ENCODE peak calls at places on chromosomes 4 and X, in nine cellular contexts. E is tibial nerve, H is esophagus muscularis mucosa, I is ovary, J is lower leg skin, U is gastrocnemius medialis, T is esophagus squamous epithelium, W is A549, Y is heart left ventricle. X is an unnamed sample.

GRCh38 chrX:19514791-19515614 is at the start of gene MAP3K15:
- DNase-seq in I (peak), E (no peak), T (no peak), Y (no peak), H (no peak), W (peak), U (no peak), J (no peak), X (peak)

GRCh38 chr4:112060212-112060611 is 85.0 kb upstream of the FAM241A start:
- DNase-seq in T (no peak), E (no peak), Y (no peak), J (no peak), I (no peak), H (no peak), U (no peak), W (peak), X (no peak)

GRCh38 chrX:10598540-10598939 is 21.8 kb downstream of the MID1 start:
- DNase-seq in E (no peak), Y (no peak), I (no peak), T (no peak), H (no peak), J (no peak), U (no peak), W (no peak), X (no peak)

GRCh38 chr4:93814722-93815121 is 13.8 kb upstream of the ATOH1 start:
- DNase-seq in J (peak), Y (no peak), W (no peak), I (no peak), E (no peak), H (no peak), U (peak), T (no peak), X (no peak)

GRCh38 chr4:56723201-56723605 is 42.1 kb upstream of the HOPX start:
- DNase-seq in H (no peak), E (no peak), T (no peak), I (no peak), Y (no peak), W (no peak), U (no peak), J (no peak), X (no peak)

GRCh38 chrX:15447985-15448639 is 45.0 kb downstream of the PIR start:
- DNase-seq in J (no peak), H (no peak), E (no peak), T (no peak), Y (no peak), I (no peak), U (no peak), W (no peak), X (no peak)

GRCh38 chrX:148382983-148383382 is 117.4 kb upstream of the AFF2 start:
- DNase-seq in I (no peak), W (no peak), Y (no peak), T (no peak), E (no peak), H (no peak), J (no peak), U (no peak), X (no peak)

GRCh38 chr4:8368998-8369397 is 71.5 kb downstream of the ACOX3 start:
- DNase-seq in E (no peak), H (no peak), Y (no peak), T (no peak), I (no peak), U (no peak), W (no peak), J (no peak), X (no peak)

GRCh38 chr4:76377922-76378321 is 43.0 kb downstream of the CCDC158 start:
- DNase-seq in E (no peak), J (no peak), Y (no peak), U (no peak), T (no peak), H (no peak), W (peak), I (no peak), X (no peak)

GRCh38 chrX:118523920-118524319 is 28.3 kb downstream of the DOCK11 start:
- DNase-seq in T (no peak), I (no peak), E (no peak), J (no peak), U (no peak), H (no peak), Y (no peak), W (no peak), X (no peak)

GRCh38 chr4:4384837-4385236 is 2.1 kb upstream of the NSG1 start:
- DNase-seq in E (no peak), H (no peak), I (no peak), T (no peak), Y (no peak), U (no peak), W (peak), J (no peak), X (no peak)

GRCh38 chrX:86149089-86149488 is 838 bp downstream of the DACH2 start:
- DNase-seq in I (no peak), Y (no peak), J (no peak), H (no peak), W (no peak), U (no peak), E (no peak), T (no peak), X (no peak)

GRCh38 chrX:136237074-136237473 is 14.1 kb downstream of the MAP7D3 start:
- DNase-seq in T (no peak), J (no peak), U (no peak), H (no peak), I (no peak), W (no peak), Y (no peak), E (no peak), X (no peak)

GRCh38 chr4:140296871-140297570 is 76.4 kb upstream of the SCOC start:
- DNase-seq in E (no peak), W (no peak), U (no peak), J (peak), H (no peak), T (no peak), I (peak), Y (no peak), X (no peak)

GRCh38 chr4:183788308-183788707 is 116.8 kb upstream of the STOX2 start:
- DNase-seq in U (no peak), H (no peak), W (no peak), Y (no peak), I (no peak), J (no peak), E (no peak), T (no peak), X (no peak)

GRCh38 chr4:7366958-7367353 is 67.8 kb downstream of the PSAPL1 start:
- DNase-seq in J (no peak), I (no peak), U (no peak), Y (no peak), H (no peak), T (no peak), E (no peak), W (no peak), X (no peak)

GRCh38 chr4:7364979-7365378 is 69.8 kb downstream of the PSAPL1 start:
- DNase-seq in Y (peak), I (no peak), T (no peak), J (no peak), H (no peak), W (no peak), E (no peak), U (no peak), X (no peak)

GRCh38 chr4:7367361-7367760 is 67.4 kb downstream of the PSAPL1 start:
- DNase-seq in I (no peak), T (no peak), H (no peak), J (no peak), U (no peak), W (no peak), Y (peak), E (no peak), X (no peak)

GRCh38 chr4:7366180-7366957 is 68.4 kb downstream of the PSAPL1 start:
- DNase-seq in I (no peak), Y (peak), E (no peak), J (no peak), T (no peak), H (no peak), U (no peak), W (no peak), X (no peak)

GRCh38 chr4:7365472-7366179 is 69.1 kb downstream of the PSAPL1 start:
- DNase-seq in E (no peak), H (no peak), U (peak), J (peak), T (no peak), Y (peak), I (no peak), W (no peak), X (no peak)
- TF ChIP-seq POLR2A in E (no peak), H (no peak), U (no peak), J (no peak), T (no peak), Y (no peak), I (no peak), W (no peak), X (no peak)

GRCh38 chr4:20883677-20884076 is 183.4 kb downstream of the PACRGL start:
- DNase-seq in W (no peak), H (no peak), U (no peak), I (no peak), E (no peak), T (no peak), J (no peak), Y (no peak), X (no peak)
- TF ChIP-seq POLR2A in W (no peak), H (no peak), U (no peak), I (no peak), E (no peak), T (no peak), J (no peak), Y (no peak), X (no peak)

GRCh38 chrX:46573331-46573895 is at the start of gene CHST7:
- DNase-seq in Y (peak), W (peak), H (no peak), E (peak), T (no peak), I (peak), J (peak), U (peak), X (no peak)
- TF ChIP-seq POLR2A in Y (peak), W (peak), H (no peak), E (peak), T (peak), I (no peak), J (no peak), U (peak), X (no peak)

GRCh38 chrX:74546984-74547383 is 67.4 kb downstream of the RLIM start:
- DNase-seq in W (no peak), J (no peak), U (no peak), I (no peak), T (no peak), Y (no peak), E (no peak), H (no peak), X (no peak)
- TF ChIP-seq POLR2A in W (no peak), J (no peak), U (no peak), I (no peak), T (no peak), Y (no peak), E (no peak), H (no peak), X (no peak)

GRCh38 chr4:1979477-1980196 is 29.1 kb downstream of the NELFA start:
- DNase-seq in H (no peak), W (no peak), T (no peak), J (no peak), Y (no peak), E (no peak), U (no peak), I (no peak), X (no peak)
- TF ChIP-seq POLR2A in H (no peak), W (no peak), T (no peak), J (no peak), Y (no peak), E (no peak), U (no peak), I (no peak), X (no peak)

DNA sequence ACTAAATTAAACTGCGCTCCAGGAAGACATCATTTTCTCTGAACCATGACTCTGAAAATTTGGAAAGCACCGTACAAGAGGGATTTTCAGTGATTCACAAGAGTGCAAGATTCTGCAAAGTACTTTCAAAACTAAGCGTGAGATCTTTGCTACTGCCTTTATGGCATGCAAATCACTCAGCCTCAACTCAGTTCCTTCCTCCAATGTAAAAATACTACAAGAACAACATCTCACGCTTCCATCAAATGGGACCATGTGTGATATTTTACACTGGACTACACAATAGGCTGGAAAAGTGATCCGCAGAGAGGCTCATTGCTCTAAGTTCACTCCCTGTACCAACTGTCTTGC is 682 bp upstream of the IL15 start:
- DNase-seq in W (no peak), Y (no peak), E (no peak), U (no peak), J (no peak), I (no peak), H (no peak), T (no peak), X (peak)
- TF ChIP-seq POLR2A in W (no peak), Y (no peak), E (no peak), U (no peak), J (no peak), I (no peak), H (no peak), T (no peak), X (peak)

DNA sequence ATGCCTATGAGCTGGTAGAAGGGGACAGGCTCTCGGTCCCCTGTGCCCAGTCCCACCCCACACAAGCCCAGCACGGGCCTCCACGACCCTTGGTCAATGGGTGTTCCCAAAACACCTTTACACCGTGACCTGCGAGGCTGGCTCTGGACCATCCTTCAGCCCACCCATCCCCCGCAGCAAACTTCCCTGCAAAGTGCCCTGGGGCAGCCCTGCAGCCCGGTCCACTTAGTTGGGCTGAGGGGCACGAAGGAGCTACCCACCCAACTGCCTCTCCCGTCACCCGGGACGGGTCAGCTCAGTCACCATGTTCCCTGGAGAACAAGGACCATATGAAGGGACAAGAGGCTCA is 23.4 kb downstream of the WDR1 start:
- DNase-seq in J (no peak), E (no peak), T (no peak), U (no peak), H (no peak), I (no peak), W (no peak), Y (no peak), X (no peak)
- TF ChIP-seq POLR2A in J (no peak), E (no peak), T (no peak), U (no peak), H (no peak), I (no peak), W (no peak), Y (no peak), X (no peak)

X was measured in GM12891.